ENCODE peak calls at places on chromosomes 2 and 18, in four cellular contexts. One of them, this sample, is unnamed.
A peak's percentile ranks its signal among the peaks of the same experiment; 100 is the strongest.

GRCh38 chr2:29323961-29324360 is 208.7 kb downstream of the CLIP4 start:
- DNase-seq in right atrium auricular region: no peak
- DNase-seq in Calu3: no peak
- DNase-seq in GM04504: no peak
- DNase-seq in this sample: no peak

GRCh38 chr18:69953191-69953590 is 5.5 kb upstream of the CD226 start:
- DNase-seq in right atrium auricular region: no peak
- DNase-seq in Calu3: no peak
- DNase-seq in GM04504: no peak
- DNase-seq in this sample: no peak

GRCh38 chr2:173288561-173288960 is 66.1 kb upstream of the CDCA7 start:
- DNase-seq in right atrium auricular region: no peak
- DNase-seq in Calu3: no peak
- DNase-seq in GM04504: no peak
- DNase-seq in this sample: no peak

GRCh38 chr2:19299032-19299431 is 59.4 kb downstream of the OSR1 start:
- DNase-seq in right atrium auricular region: no peak
- DNase-seq in Calu3: no peak
- DNase-seq in GM04504: no peak
- DNase-seq in this sample: no peak

GRCh38 chr18:79245517-79246001 is 150.2 kb upstream of the NFATC1 start:
- DNase-seq in right atrium auricular region: no peak
- DNase-seq in Calu3: peak; percentile 32
- DNase-seq in GM04504: no peak
- DNase-seq in this sample: no peak

GRCh38 chr2:43070039-43070438 is 156.4 kb downstream of the ZFP36L2 start:
- DNase-seq in right atrium auricular region: no peak
- DNase-seq in Calu3: peak; percentile 73
- DNase-seq in GM04504: no peak
- DNase-seq in this sample: no peak

GRCh38 chr2:88003074-88003755 is 13.1 kb downstream of the RNU2-63P start:
- DNase-seq in right atrium auricular region: no peak
- DNase-seq in Calu3: no peak
- DNase-seq in GM04504: no peak
- DNase-seq in this sample: no peak

GRCh38 chr2:64463784-64464183 is 9.8 kb downstream of the LGALSL start:
- DNase-seq in right atrium auricular region: no peak
- DNase-seq in Calu3: no peak
- DNase-seq in GM04504: no peak
- DNase-seq in this sample: no peak

GRCh38 chr2:26922638-26923466 is 47.6 kb upstream of the MAPRE3 start:
- DNase-seq in right atrium auricular region: no peak
- DNase-seq in Calu3: peak; percentile 61
- DNase-seq in GM04504: no peak
- DNase-seq in this sample: peak; percentile 9

GRCh38 chr2:29519996-29520395 is 401.4 kb downstream of the ALK start:
- DNase-seq in right atrium auricular region: no peak
- DNase-seq in Calu3: no peak
- DNase-seq in GM04504: no peak
- DNase-seq in this sample: no peak

GRCh38 chr2:135905679-135906078 is 29.4 kb upstream of the MCM6 start:
- DNase-seq in right atrium auricular region: no peak
- DNase-seq in Calu3: no peak
- DNase-seq in GM04504: no peak
- DNase-seq in this sample: no peak

GRCh38 chr2:100283724-100284501 is 38.4 kb downstream of the LONRF2 start:
- DNase-seq in right atrium auricular region: peak; percentile 40
- DNase-seq in Calu3: peak; percentile 72
- DNase-seq in GM04504: no peak
- DNase-seq in this sample: no peak

GRCh38 chr2:187993516-187993915 is 298.2 kb upstream of the GULP1 start:
- DNase-seq in right atrium auricular region: no peak
- DNase-seq in Calu3: no peak
- DNase-seq in GM04504: no peak
- DNase-seq in this sample: no peak

GRCh38 chr2:7835693-7836680 is 845.9 kb upstream of the ID2 start:
- DNase-seq in right atrium auricular region: no peak
- DNase-seq in Calu3: no peak
- DNase-seq in GM04504: no peak
- DNase-seq in this sample: no peak

GRCh38 chr2:27857417-27858172 is 32.6 kb downstream of the RBKS start:
- DNase-seq in right atrium auricular region: no peak
- DNase-seq in Calu3: no peak
- DNase-seq in GM04504: peak; percentile 54
- DNase-seq in this sample: no peak

GRCh38 chr18:27061488-27062095 is 123.5 kb downstream of the CHST9 start:
- DNase-seq in right atrium auricular region: no peak
- DNase-seq in Calu3: no peak
- DNase-seq in GM04504: no peak
- DNase-seq in this sample: no peak

GRCh38 chr18:77650799-77651385 is 401.2 kb downstream of the GALR1 start:
- DNase-seq in right atrium auricular region: peak; percentile 65
- DNase-seq in Calu3: no peak
- DNase-seq in GM04504: peak; percentile 1
- DNase-seq in this sample: peak; percentile 14

GRCh38 chr2:9174771-9175441 is 31.7 kb upstream of the ASAP2 start:
- DNase-seq in right atrium auricular region: no peak
- DNase-seq in Calu3: peak; percentile 18
- DNase-seq in GM04504: peak; percentile 75
- DNase-seq in this sample: no peak

GRCh38 chr2:185284696-185285095 is 453.9 kb upstream of the FSIP2 start:
- DNase-seq in right atrium auricular region: no peak
- DNase-seq in Calu3: no peak
- DNase-seq in GM04504: no peak
- DNase-seq in this sample: no peak

GRCh38 chr2:25204190-25204838 is 35.9 kb upstream of the POMC start:
- DNase-seq in right atrium auricular region: no peak
- DNase-seq in Calu3: no peak
- DNase-seq in GM04504: no peak
- DNase-seq in this sample: no peak